ENCODE peak calls at places on chromosomes 13 and 19, in five cellular contexts. T is cardiac fibroblast, Q is thoracic aorta, M is prostate gland, U is AG04450. B is an unnamed sample.
A peak's percentile ranks its signal among the peaks of the same experiment; 100 is the strongest.

GRCh38 chr13:106471957-106472543 is 63.4 kb downstream of the EFNB2 start:
- DNase-seq in U (peak; percentile 44), T (peak; percentile 75), M (no peak), Q (peak; percentile 62), B (peak; percentile 80)

GRCh38 chr19:17673937-17674799 is 14.0 kb downstream of the UNC13A start:
- DNase-seq in M (no peak), T (no peak), U (no peak), Q (no peak), B (no peak)

GRCh38 chr19:1856698-1857603 is 6.4 kb downstream of the KLF16 start:
- DNase-seq in M (peak; percentile 50), T (peak; percentile 79), Q (peak; percentile 54), U (no peak), B (peak; percentile 71)

GRCh38 chr13:106284358-106284757 is 251.1 kb downstream of the EFNB2 start:
- DNase-seq in T (no peak), Q (no peak), U (no peak), M (no peak), B (peak; percentile 20)

GRCh38 chr19:18798384-18799352 is 7.6 kb upstream of the COMP start:
- DNase-seq in M (no peak), T (no peak), U (no peak), Q (no peak), B (no peak)

GRCh38 chr13:75518439-75519088 is 19.1 kb downstream of the COMMD6 start:
- DNase-seq in M (no peak), T (no peak), Q (no peak), U (no peak), B (no peak)

GRCh38 chr19:6269101-6269886 is 10.5 kb downstream of the MLLT1 start:
- DNase-seq in Q (no peak), U (no peak), M (peak; percentile 53), T (no peak), B (no peak)

GRCh38 chr19:31616031-31616430 is 266.8 kb upstream of the TSHZ3 start:
- DNase-seq in M (no peak), T (no peak), U (no peak), Q (no peak), B (no peak)

GRCh38 chr13:45219938-45220375 is 19.1 kb upstream of the KCTD4 start:
- DNase-seq in Q (no peak), U (no peak), M (no peak), T (peak; percentile 54), B (peak; percentile 68)

GRCh38 chr13:59690857-59691500 is 472.7 kb downstream of the DIAPH3 start:
- DNase-seq in T (no peak), M (no peak), U (no peak), Q (no peak), B (no peak)

GRCh38 chr19:40530091-40530901 is 46.4 kb upstream of the SHKBP1 start:
- DNase-seq in T (no peak), U (no peak), Q (no peak), M (no peak), B (no peak)

GRCh38 chr19:50696065-50696425 is 23.6 kb downstream of the SHANK1 start:
- DNase-seq in U (no peak), T (no peak), Q (no peak), M (no peak), B (no peak)

GRCh38 chr19:56947206-56947605 is 106.7 kb upstream of the PEG3 start:
- DNase-seq in T (no peak), M (no peak), Q (no peak), U (no peak), B (no peak)

GRCh38 chr13:80276371-80277289 is 64.3 kb downstream of the SPRY2 start:
- DNase-seq in U (no peak), M (no peak), Q (no peak), T (peak; percentile 34), B (peak; percentile 75)

GRCh38 chr19:48836089-48837017 is at the start of gene HSD17B14:
- DNase-seq in M (no peak), Q (no peak), T (peak; percentile 65), U (no peak), B (peak; percentile 27)

GRCh38 chr19:13078897-13079541 is 23.6 kb downstream of the LYL1 start:
- DNase-seq in T (no peak), M (peak; percentile 60), U (no peak), Q (no peak), B (no peak)

GRCh38 chr19:49363265-49364082 is at the start of gene DKKL1:
- DNase-seq in Q (peak; percentile 99), M (peak; percentile 92), U (peak; percentile 98), T (peak; percentile 100), B (peak; percentile 100)

GRCh38 chr13:52788011-52788410 is 48.4 kb upstream of the CNMD start:
- DNase-seq in T (no peak), U (no peak), M (no peak), Q (no peak), B (no peak)

GRCh38 chr13:22837980-22838615 is 342.7 kb upstream of the SGCG start:
- DNase-seq in T (no peak), U (no peak), M (no peak), Q (no peak), B (no peak)

GRCh38 chr19:58182989-58183821 is at the start of gene ZNF274:
- DNase-seq in U (peak; percentile 72), T (peak; percentile 95), Q (peak; percentile 70), M (peak; percentile 89), B (peak; percentile 94)

GRCh38 chr19:6568816-6569215 is 22.1 kb downstream of the CD70 start:
- DNase-seq in U (no peak), T (peak; percentile 26), M (no peak), Q (no peak), B (no peak)

GRCh38 chr13:46797468-46798237 is 692 bp upstream of the ESD start:
- DNase-seq in U (no peak), Q (no peak), M (no peak), T (no peak), B (no peak)

GRCh38 chr13:97212540-97213146 is 9.5 kb upstream of the MBNL2 start:
- DNase-seq in T (peak; percentile 72), U (no peak), Q (no peak), M (no peak), B (peak; percentile 61)

GRCh38 chr13:30976041-30976440 is 43.6 kb downstream of the TEX26 start:
- DNase-seq in Q (no peak), T (no peak), U (no peak), M (no peak), B (no peak)

GRCh38 chr13:108963846-108964600 is 334.6 kb downstream of the MYO16 start:
- DNase-seq in Q (no peak), T (peak; percentile 18), U (peak; percentile 36), M (no peak), B (peak; percentile 38)

GRCh38 chr19:4059931-4060620 is 6.6 kb downstream of the ZBTB7A start:
- DNase-seq in T (peak; percentile 63), U (no peak), M (no peak), Q (no peak), B (peak; percentile 54)

GRCh38 chr19:38766276-38767047 is 6.9 kb downstream of the LGALS7 start:
- DNase-seq in T (no peak), U (no peak), Q (no peak), M (no peak), B (no peak)

GRCh38 chr19:38774181-38774950 is 1.0 kb upstream of the LGALS7 start:
- DNase-seq in M (no peak), T (no peak), U (no peak), Q (no peak), B (no peak)

GRCh38 chr19:38773469-38774177 is at the start of gene LGALS7:
- DNase-seq in M (no peak), Q (no peak), U (no peak), T (no peak), B (no peak)

GRCh38 chr19:38765214-38765613 is 8.1 kb downstream of the LGALS7 start:
- DNase-seq in M (no peak), Q (no peak), T (no peak), U (no peak), B (no peak)

GRCh38 chr19:38769635-38770211 is 3.6 kb downstream of the LGALS7 start:
- DNase-seq in U (peak; percentile 16), T (peak; percentile 87), Q (peak; percentile 65), M (peak; percentile 69), B (peak; percentile 77)
- TF ChIP-seq CTCF in U (peak; percentile 62), T (peak; percentile 84), Q (peak; percentile 88), M (no peak), B (peak; percentile 54)

DNA sequence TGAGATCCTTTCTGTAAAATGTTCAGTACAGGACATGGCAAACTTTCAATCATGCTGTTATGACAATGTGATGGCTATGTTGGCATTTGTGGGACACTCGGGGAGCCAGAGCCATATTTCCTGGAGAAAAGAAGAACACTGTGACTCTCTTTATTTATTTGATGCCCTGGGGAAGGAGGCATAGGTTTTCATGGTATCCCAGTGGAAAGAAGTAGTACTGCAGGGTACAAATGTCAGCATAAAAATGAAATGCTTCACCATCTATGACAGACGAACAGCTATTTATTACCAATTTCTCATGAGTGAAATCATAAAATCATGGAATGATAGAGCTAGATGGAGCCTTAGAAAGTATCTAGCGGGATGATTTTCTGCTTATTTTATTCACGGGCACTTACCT is 217.1 kb downstream of the COL4A1 start:
- DNase-seq in U (no peak), Q (no peak), T (no peak), M (no peak), B (no peak)
- TF ChIP-seq CTCF in U (peak; percentile 43), Q (peak; percentile 28), T (peak; percentile 40), M (no peak), B (peak; percentile 38)

DNA sequence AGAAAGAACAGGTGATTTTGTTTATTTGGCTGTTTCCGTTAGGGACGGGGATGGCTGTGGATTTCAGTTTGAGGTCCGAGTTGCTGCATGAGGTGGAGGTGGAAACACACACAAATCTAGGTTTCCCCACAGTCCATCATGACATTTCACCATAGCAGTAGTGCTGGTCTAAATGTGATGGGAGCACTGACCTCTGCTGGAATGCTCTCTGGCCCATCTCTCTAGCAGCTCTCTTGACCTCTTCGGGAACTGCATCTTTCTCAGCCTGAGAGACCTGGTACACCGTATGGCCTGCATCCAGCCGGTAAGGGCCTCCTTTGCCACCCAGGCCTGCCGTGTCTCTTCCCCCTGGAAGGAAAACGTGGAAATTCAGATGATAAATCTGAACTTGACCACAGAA is 154.0 kb downstream of the RGCC start:
- DNase-seq in T (no peak), M (no peak), Q (no peak), U (no peak), B (no peak)
- TF ChIP-seq CTCF in T (no peak), M (no peak), Q (no peak), U (no peak), B (no peak)

GRCh38 chr19:10155834-10156233 is 36.1 kb upstream of the EIF3G start:
- DNase-seq in U (no peak), M (no peak), T (peak; percentile 13), Q (no peak), B (peak; percentile 8)
- TF ChIP-seq CTCF in U (no peak), M (no peak), T (no peak), Q (no peak), B (no peak)

GRCh38 chr13:61410669-61411297 is 4.9 kb downstream of the PCDH20 start:
- DNase-seq in M (no peak), Q (no peak), U (no peak), T (peak; percentile 26), B (peak; percentile 36)
- TF ChIP-seq CTCF in M (no peak), Q (peak; percentile 12), U (peak; percentile 61), T (peak; percentile 41), B (peak; percentile 58)